ENCODE peak calls at places on chromosomes 16 and 17, in nine cellular contexts. One of them, this sample, is unnamed.

GRCh38 chr17:1714488-1714979 is 4.4 kb upstream of the TLCD2 start:
- DNase-seq in NCI-H1417: no peak
- DNase-seq in dorsolateral prefrontal cortex: peak
- DNase-seq in stimulated activated CD8-positive, alpha-beta memory T cell treated with anti-CD3 and anti-CD28 coated beads, Interleukin-15, amount 100 ng/mL, for 24 hours: no peak
- DNase-seq in HFFc6: peak
- DNase-seq in epithelial cell of proximal tubule: peak
- DNase-seq in thoracic aorta: peak
- DNase-seq in stimulated activated CD4-positive, alpha-beta T cell treated with anti-CD3 and anti-CD28 coated beads, Interleukin-15, amount 100 ng/mL, for 1 hour: no peak
- DNase-seq in suprapubic skin: peak
- DNase-seq in this sample: peak

GRCh38 chr17:80755650-80756405 is 211.2 kb downstream of the RPTOR start:
- DNase-seq in NCI-H1417: no peak
- DNase-seq in dorsolateral prefrontal cortex: no peak
- DNase-seq in stimulated activated CD8-positive, alpha-beta memory T cell treated with anti-CD3 and anti-CD28 coated beads, Interleukin-15, amount 100 ng/mL, for 24 hours: no peak
- DNase-seq in HFFc6: no peak
- DNase-seq in epithelial cell of proximal tubule: no peak
- DNase-seq in thoracic aorta: no peak
- DNase-seq in stimulated activated CD4-positive, alpha-beta T cell treated with anti-CD3 and anti-CD28 coated beads, Interleukin-15, amount 100 ng/mL, for 1 hour: no peak
- DNase-seq in suprapubic skin: no peak
- DNase-seq in this sample: no peak

GRCh38 chr17:59941131-59941530 is 23.4 kb downstream of the RNFT1 start:
- DNase-seq in NCI-H1417: no peak
- DNase-seq in dorsolateral prefrontal cortex: no peak
- DNase-seq in stimulated activated CD8-positive, alpha-beta memory T cell treated with anti-CD3 and anti-CD28 coated beads, Interleukin-15, amount 100 ng/mL, for 24 hours: no peak
- DNase-seq in HFFc6: no peak
- DNase-seq in epithelial cell of proximal tubule: no peak
- DNase-seq in thoracic aorta: no peak
- DNase-seq in stimulated activated CD4-positive, alpha-beta T cell treated with anti-CD3 and anti-CD28 coated beads, Interleukin-15, amount 100 ng/mL, for 1 hour: no peak
- DNase-seq in suprapubic skin: no peak
- DNase-seq in this sample: no peak

GRCh38 chr17:77427471-77427991 is 286.8 kb downstream of the SEC14L1 start:
- DNase-seq in NCI-H1417: no peak
- DNase-seq in dorsolateral prefrontal cortex: no peak
- DNase-seq in stimulated activated CD8-positive, alpha-beta memory T cell treated with anti-CD3 and anti-CD28 coated beads, Interleukin-15, amount 100 ng/mL, for 24 hours: no peak
- DNase-seq in HFFc6: peak
- DNase-seq in epithelial cell of proximal tubule: no peak
- DNase-seq in thoracic aorta: no peak
- DNase-seq in stimulated activated CD4-positive, alpha-beta T cell treated with anti-CD3 and anti-CD28 coated beads, Interleukin-15, amount 100 ng/mL, for 1 hour: no peak
- DNase-seq in suprapubic skin: peak
- DNase-seq in this sample: peak

GRCh38 chr17:48160177-48160967 is 52.8 kb downstream of the SNX11 start:
- DNase-seq in NCI-H1417: peak
- DNase-seq in dorsolateral prefrontal cortex: no peak
- DNase-seq in stimulated activated CD8-positive, alpha-beta memory T cell treated with anti-CD3 and anti-CD28 coated beads, Interleukin-15, amount 100 ng/mL, for 24 hours: no peak
- DNase-seq in HFFc6: no peak
- DNase-seq in epithelial cell of proximal tubule: no peak
- DNase-seq in thoracic aorta: no peak
- DNase-seq in stimulated activated CD4-positive, alpha-beta T cell treated with anti-CD3 and anti-CD28 coated beads, Interleukin-15, amount 100 ng/mL, for 1 hour: no peak
- DNase-seq in suprapubic skin: no peak
- DNase-seq in this sample: no peak

GRCh38 chr16:70428178-70428998 is 10.5 kb downstream of the ST3GAL2 start:
- DNase-seq in NCI-H1417: peak
- DNase-seq in dorsolateral prefrontal cortex: peak
- DNase-seq in stimulated activated CD8-positive, alpha-beta memory T cell treated with anti-CD3 and anti-CD28 coated beads, Interleukin-15, amount 100 ng/mL, for 24 hours: no peak
- DNase-seq in HFFc6: peak
- DNase-seq in epithelial cell of proximal tubule: peak
- DNase-seq in thoracic aorta: peak
- DNase-seq in stimulated activated CD4-positive, alpha-beta T cell treated with anti-CD3 and anti-CD28 coated beads, Interleukin-15, amount 100 ng/mL, for 1 hour: no peak
- DNase-seq in suprapubic skin: peak
- DNase-seq in this sample: peak

GRCh38 chr17:44071198-44071520 is 624 bp downstream of the G6PC3 start:
- DNase-seq in NCI-H1417: no peak
- DNase-seq in dorsolateral prefrontal cortex: no peak
- DNase-seq in stimulated activated CD8-positive, alpha-beta memory T cell treated with anti-CD3 and anti-CD28 coated beads, Interleukin-15, amount 100 ng/mL, for 24 hours: no peak
- DNase-seq in HFFc6: no peak
- DNase-seq in epithelial cell of proximal tubule: no peak
- DNase-seq in thoracic aorta: no peak
- DNase-seq in stimulated activated CD4-positive, alpha-beta T cell treated with anti-CD3 and anti-CD28 coated beads, Interleukin-15, amount 100 ng/mL, for 1 hour: peak
- DNase-seq in suprapubic skin: peak
- DNase-seq in this sample: no peak

GRCh38 chr17:44522883-44523671 is 19.9 kb upstream of the GPATCH8 start:
- DNase-seq in NCI-H1417: peak
- DNase-seq in dorsolateral prefrontal cortex: no peak
- DNase-seq in stimulated activated CD8-positive, alpha-beta memory T cell treated with anti-CD3 and anti-CD28 coated beads, Interleukin-15, amount 100 ng/mL, for 24 hours: peak
- DNase-seq in HFFc6: peak
- DNase-seq in epithelial cell of proximal tubule: no peak
- DNase-seq in thoracic aorta: no peak
- DNase-seq in stimulated activated CD4-positive, alpha-beta T cell treated with anti-CD3 and anti-CD28 coated beads, Interleukin-15, amount 100 ng/mL, for 1 hour: peak
- DNase-seq in suprapubic skin: no peak
- DNase-seq in this sample: peak

GRCh38 chr16:29962344-29962994 is 590 bp downstream of the TMEM219 start:
- DNase-seq in NCI-H1417: no peak
- DNase-seq in dorsolateral prefrontal cortex: no peak
- DNase-seq in stimulated activated CD8-positive, alpha-beta memory T cell treated with anti-CD3 and anti-CD28 coated beads, Interleukin-15, amount 100 ng/mL, for 24 hours: no peak
- DNase-seq in HFFc6: peak
- DNase-seq in epithelial cell of proximal tubule: no peak
- DNase-seq in thoracic aorta: no peak
- DNase-seq in stimulated activated CD4-positive, alpha-beta T cell treated with anti-CD3 and anti-CD28 coated beads, Interleukin-15, amount 100 ng/mL, for 1 hour: no peak
- DNase-seq in suprapubic skin: no peak
- DNase-seq in this sample: peak

GRCh38 chr17:68290268-68290954 is 516 bp downstream of the SLC16A6 start:
- DNase-seq in NCI-H1417: peak
- DNase-seq in dorsolateral prefrontal cortex: peak
- DNase-seq in stimulated activated CD8-positive, alpha-beta memory T cell treated with anti-CD3 and anti-CD28 coated beads, Interleukin-15, amount 100 ng/mL, for 24 hours: peak
- DNase-seq in HFFc6: no peak
- DNase-seq in epithelial cell of proximal tubule: no peak
- DNase-seq in thoracic aorta: no peak
- DNase-seq in stimulated activated CD4-positive, alpha-beta T cell treated with anti-CD3 and anti-CD28 coated beads, Interleukin-15, amount 100 ng/mL, for 1 hour: peak
- DNase-seq in suprapubic skin: no peak
- DNase-seq in this sample: no peak

GRCh38 chr17:75668489-75668888 is 1.4 kb downstream of the SAP30BP start:
- DNase-seq in NCI-H1417: no peak
- DNase-seq in dorsolateral prefrontal cortex: no peak
- DNase-seq in stimulated activated CD8-positive, alpha-beta memory T cell treated with anti-CD3 and anti-CD28 coated beads, Interleukin-15, amount 100 ng/mL, for 24 hours: no peak
- DNase-seq in HFFc6: no peak
- DNase-seq in epithelial cell of proximal tubule: no peak
- DNase-seq in thoracic aorta: no peak
- DNase-seq in stimulated activated CD4-positive, alpha-beta T cell treated with anti-CD3 and anti-CD28 coated beads, Interleukin-15, amount 100 ng/mL, for 1 hour: no peak
- DNase-seq in suprapubic skin: no peak
- DNase-seq in this sample: no peak

GRCh38 chr16:4935231-4935855 is 1.6 kb downstream of the PPL start:
- DNase-seq in NCI-H1417: no peak
- DNase-seq in dorsolateral prefrontal cortex: no peak
- DNase-seq in stimulated activated CD8-positive, alpha-beta memory T cell treated with anti-CD3 and anti-CD28 coated beads, Interleukin-15, amount 100 ng/mL, for 24 hours: no peak
- DNase-seq in HFFc6: peak
- DNase-seq in epithelial cell of proximal tubule: no peak
- DNase-seq in thoracic aorta: peak
- DNase-seq in stimulated activated CD4-positive, alpha-beta T cell treated with anti-CD3 and anti-CD28 coated beads, Interleukin-15, amount 100 ng/mL, for 1 hour: no peak
- DNase-seq in suprapubic skin: peak
- DNase-seq in this sample: peak